ENCODE peak calls at places on chromosome 7, in eight cellular contexts. One of them, this sample, is unnamed.

GRCh38 chr7:27944626-27945025 is 204.7 kb downstream of the TAX1BP1 start:
- DNase-seq in spleen: no peak
- DNase-seq in mammary epithelial cell: no peak
- DNase-seq in psoas muscle: peak
- DNase-seq in cardiac muscle cell: no peak
- DNase-seq in endodermal cell: no peak
- DNase-seq in left ventricle myocardium inferior: no peak
- DNase-seq in HCT116: no peak
- DNase-seq in this sample: no peak

GRCh38 chr7:80508440-80508839 is 3.4 kb downstream of the GNAT3 start:
- DNase-seq in spleen: no peak
- DNase-seq in mammary epithelial cell: no peak
- DNase-seq in psoas muscle: no peak
- DNase-seq in cardiac muscle cell: peak
- DNase-seq in endodermal cell: no peak
- DNase-seq in left ventricle myocardium inferior: no peak
- DNase-seq in HCT116: no peak
- DNase-seq in this sample: no peak

GRCh38 chr7:75559355-75559986 is 67.4 kb downstream of the SPDYE5 start:
- DNase-seq in spleen: no peak
- DNase-seq in mammary epithelial cell: peak
- DNase-seq in psoas muscle: no peak
- DNase-seq in cardiac muscle cell: no peak
- DNase-seq in endodermal cell: no peak
- DNase-seq in left ventricle myocardium inferior: no peak
- DNase-seq in HCT116: no peak
- DNase-seq in this sample: no peak

GRCh38 chr7:42237891-42238531 is 1.0 kb upstream of the GLI3 start:
- DNase-seq in spleen: no peak
- DNase-seq in mammary epithelial cell: no peak
- DNase-seq in psoas muscle: peak
- DNase-seq in cardiac muscle cell: peak
- DNase-seq in endodermal cell: peak
- DNase-seq in left ventricle myocardium inferior: peak
- DNase-seq in HCT116: no peak
- DNase-seq in this sample: peak

GRCh38 chr7:85730016-85730415 is 543.2 kb upstream of the SEMA3D start:
- DNase-seq in spleen: no peak
- DNase-seq in mammary epithelial cell: no peak
- DNase-seq in psoas muscle: no peak
- DNase-seq in cardiac muscle cell: peak
- DNase-seq in endodermal cell: no peak
- DNase-seq in left ventricle myocardium inferior: no peak
- DNase-seq in HCT116: no peak
- DNase-seq in this sample: no peak

GRCh38 chr7:45067582-45067981 is 21.2 kb downstream of the NACAD start:
- DNase-seq in spleen: peak
- DNase-seq in mammary epithelial cell: no peak
- DNase-seq in psoas muscle: no peak
- DNase-seq in cardiac muscle cell: no peak
- DNase-seq in endodermal cell: no peak
- DNase-seq in left ventricle myocardium inferior: no peak
- DNase-seq in HCT116: no peak
- DNase-seq in this sample: no peak

GRCh38 chr7:149859369-149859768 is 14.4 kb upstream of the ATP6V0E2 start:
- DNase-seq in spleen: no peak
- DNase-seq in mammary epithelial cell: peak
- DNase-seq in psoas muscle: no peak
- DNase-seq in cardiac muscle cell: no peak
- DNase-seq in endodermal cell: no peak
- DNase-seq in left ventricle myocardium inferior: no peak
- DNase-seq in HCT116: no peak
- DNase-seq in this sample: no peak

GRCh38 chr7:102875700-102876192 is 37.1 kb upstream of the LRRC17 start:
- DNase-seq in spleen: no peak
- DNase-seq in mammary epithelial cell: peak
- DNase-seq in psoas muscle: no peak
- DNase-seq in cardiac muscle cell: peak
- DNase-seq in endodermal cell: peak
- DNase-seq in left ventricle myocardium inferior: no peak
- DNase-seq in HCT116: peak
- DNase-seq in this sample: peak

GRCh38 chr7:27187158-27187701 is 2.2 kb upstream of the HOXA11 start:
- DNase-seq in spleen: no peak
- DNase-seq in mammary epithelial cell: no peak
- DNase-seq in psoas muscle: no peak
- DNase-seq in cardiac muscle cell: no peak
- DNase-seq in endodermal cell: no peak
- DNase-seq in left ventricle myocardium inferior: no peak
- DNase-seq in HCT116: no peak
- DNase-seq in this sample: no peak

GRCh38 chr7:38068461-38068860 is 109.6 kb upstream of the STARD3NL start:
- DNase-seq in spleen: no peak
- DNase-seq in mammary epithelial cell: no peak
- DNase-seq in psoas muscle: no peak
- DNase-seq in cardiac muscle cell: no peak
- DNase-seq in endodermal cell: no peak
- DNase-seq in left ventricle myocardium inferior: no peak
- DNase-seq in HCT116: no peak
- DNase-seq in this sample: no peak

GRCh38 chr7:30179016-30179436 is 44.2 kb downstream of the MTURN start:
- DNase-seq in spleen: no peak
- DNase-seq in mammary epithelial cell: no peak
- DNase-seq in psoas muscle: no peak
- DNase-seq in cardiac muscle cell: no peak
- DNase-seq in endodermal cell: no peak
- DNase-seq in left ventricle myocardium inferior: no peak
- DNase-seq in HCT116: no peak
- DNase-seq in this sample: no peak

GRCh38 chr7:111312966-111313365 is 222.0 kb downstream of the LRRN3 start:
- DNase-seq in spleen: no peak
- DNase-seq in mammary epithelial cell: peak
- DNase-seq in psoas muscle: no peak
- DNase-seq in cardiac muscle cell: peak
- DNase-seq in endodermal cell: peak
- DNase-seq in left ventricle myocardium inferior: no peak
- DNase-seq in HCT116: no peak
- DNase-seq in this sample: no peak

GRCh38 chr7:158484801-158485531 is 102.7 kb downstream of the PTPRN2 start:
- DNase-seq in spleen: no peak
- DNase-seq in mammary epithelial cell: no peak
- DNase-seq in psoas muscle: no peak
- DNase-seq in cardiac muscle cell: no peak
- DNase-seq in endodermal cell: no peak
- DNase-seq in left ventricle myocardium inferior: no peak
- DNase-seq in HCT116: no peak
- DNase-seq in this sample: no peak

GRCh38 chr7:71131753-71132520 is at the start of gene GALNT17:
- DNase-seq in spleen: peak
- DNase-seq in mammary epithelial cell: peak
- DNase-seq in psoas muscle: peak
- DNase-seq in cardiac muscle cell: no peak
- DNase-seq in endodermal cell: no peak
- DNase-seq in left ventricle myocardium inferior: peak
- DNase-seq in HCT116: no peak
- DNase-seq in this sample: no peak

GRCh38 chr7:134845461-134845860 is 66.0 kb downstream of the CALD1 start:
- DNase-seq in spleen: no peak
- DNase-seq in mammary epithelial cell: peak
- DNase-seq in psoas muscle: no peak
- DNase-seq in cardiac muscle cell: no peak
- DNase-seq in endodermal cell: no peak
- DNase-seq in left ventricle myocardium inferior: no peak
- DNase-seq in HCT116: peak
- DNase-seq in this sample: peak

GRCh38 chr7:26657139-26657753 is 207.1 kb downstream of the SKAP2 start:
- DNase-seq in spleen: no peak
- DNase-seq in mammary epithelial cell: no peak
- DNase-seq in psoas muscle: no peak
- DNase-seq in cardiac muscle cell: no peak
- DNase-seq in endodermal cell: no peak
- DNase-seq in left ventricle myocardium inferior: no peak
- DNase-seq in HCT116: no peak
- DNase-seq in this sample: no peak

GRCh38 chr7:44961844-44962482 is 16.9 kb downstream of the MYO1G start:
- DNase-seq in spleen: peak
- DNase-seq in mammary epithelial cell: no peak
- DNase-seq in psoas muscle: no peak
- DNase-seq in cardiac muscle cell: no peak
- DNase-seq in endodermal cell: no peak
- DNase-seq in left ventricle myocardium inferior: no peak
- DNase-seq in HCT116: no peak
- DNase-seq in this sample: no peak

GRCh38 chr7:8362723-8363369 is 70.6 kb upstream of the NXPH1 start:
- DNase-seq in spleen: no peak
- DNase-seq in mammary epithelial cell: no peak
- DNase-seq in psoas muscle: no peak
- DNase-seq in cardiac muscle cell: no peak
- DNase-seq in endodermal cell: peak
- DNase-seq in left ventricle myocardium inferior: no peak
- DNase-seq in HCT116: no peak
- DNase-seq in this sample: no peak
- TF ChIP-seq CTCF in spleen: no peak
- TF ChIP-seq CTCF in mammary epithelial cell: no peak
- TF ChIP-seq CTCF in psoas muscle: no peak
- TF ChIP-seq CTCF in cardiac muscle cell: no peak
- TF ChIP-seq CTCF in endodermal cell: no peak
- TF ChIP-seq CTCF in left ventricle myocardium inferior: no peak
- TF ChIP-seq CTCF in HCT116: no peak
- TF ChIP-seq CTCF in this sample: no peak

GRCh38 chr7:123210986-123211385 is 11.2 kb upstream of the SLC13A1 start:
- DNase-seq in spleen: no peak
- DNase-seq in mammary epithelial cell: no peak
- DNase-seq in psoas muscle: no peak
- DNase-seq in cardiac muscle cell: peak
- DNase-seq in endodermal cell: no peak
- DNase-seq in left ventricle myocardium inferior: no peak
- DNase-seq in HCT116: no peak
- DNase-seq in this sample: no peak
- H3K27ac ChIP-seq in spleen: no peak
- H3K27ac ChIP-seq in mammary epithelial cell: no peak
- H3K27ac ChIP-seq in psoas muscle: no peak
- H3K27ac ChIP-seq in cardiac muscle cell: no peak
- H3K27ac ChIP-seq in endodermal cell: no peak
- H3K27ac ChIP-seq in left ventricle myocardium inferior: no peak
- H3K27ac ChIP-seq in HCT116: no peak
- H3K27ac ChIP-seq in this sample: no peak

DNA sequence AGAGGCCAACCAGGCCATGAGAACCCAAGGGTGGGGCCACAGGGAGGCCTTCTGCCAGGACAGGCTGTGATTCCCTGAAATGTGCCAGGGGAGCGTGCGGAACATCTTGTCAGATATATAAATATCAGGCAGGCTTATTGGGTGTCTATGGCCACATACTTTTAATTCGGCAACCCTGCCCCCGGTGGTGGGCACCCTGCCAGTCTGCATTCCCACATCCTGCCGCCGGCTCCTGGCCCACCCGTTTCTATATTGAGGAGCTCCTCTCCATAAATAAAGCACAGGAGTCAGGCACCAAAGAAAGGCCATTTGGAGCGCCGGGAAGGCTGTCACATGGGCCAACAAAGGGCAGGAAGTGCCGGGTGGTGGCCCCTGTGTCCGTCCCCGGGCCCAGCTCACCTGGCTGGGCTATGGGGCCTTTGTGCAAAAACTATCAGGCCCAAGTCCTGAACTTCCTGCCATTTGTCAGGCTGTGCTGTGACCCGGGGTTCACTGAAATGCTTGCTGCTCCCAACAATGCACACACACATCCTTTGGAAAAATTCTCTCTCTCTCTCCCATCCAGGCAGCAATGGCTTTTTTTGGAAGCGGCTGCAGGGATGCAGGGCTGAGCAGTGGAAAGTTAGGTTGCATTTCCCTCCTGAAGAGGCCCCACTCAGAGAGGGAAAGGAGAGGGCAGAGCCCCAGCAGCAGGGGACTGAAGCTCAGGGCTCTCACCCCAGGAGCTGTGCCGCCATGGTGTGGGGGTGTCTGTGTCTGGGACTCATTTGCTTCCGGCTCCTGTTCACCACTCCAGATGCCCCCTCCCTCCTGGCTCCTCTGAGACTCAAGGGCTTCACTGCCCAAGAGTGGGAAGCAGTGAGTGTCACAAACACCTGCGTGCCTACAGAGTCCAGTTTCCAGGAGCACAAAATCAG is 25.1 kb upstream of the PODXL start:
- DNase-seq in spleen: no peak
- DNase-seq in mammary epithelial cell: no peak
- DNase-seq in psoas muscle: peak
- DNase-seq in cardiac muscle cell: peak
- DNase-seq in endodermal cell: peak
- DNase-seq in left ventricle myocardium inferior: peak
- DNase-seq in HCT116: no peak
- DNase-seq in this sample: no peak
- TF ChIP-seq CTCF in spleen: no peak
- TF ChIP-seq CTCF in mammary epithelial cell: no peak
- TF ChIP-seq CTCF in psoas muscle: peak
- TF ChIP-seq CTCF in cardiac muscle cell: no peak
- TF ChIP-seq CTCF in endodermal cell: peak
- TF ChIP-seq CTCF in left ventricle myocardium inferior: peak
- TF ChIP-seq CTCF in HCT116: no peak
- TF ChIP-seq CTCF in this sample: no peak

DNA sequence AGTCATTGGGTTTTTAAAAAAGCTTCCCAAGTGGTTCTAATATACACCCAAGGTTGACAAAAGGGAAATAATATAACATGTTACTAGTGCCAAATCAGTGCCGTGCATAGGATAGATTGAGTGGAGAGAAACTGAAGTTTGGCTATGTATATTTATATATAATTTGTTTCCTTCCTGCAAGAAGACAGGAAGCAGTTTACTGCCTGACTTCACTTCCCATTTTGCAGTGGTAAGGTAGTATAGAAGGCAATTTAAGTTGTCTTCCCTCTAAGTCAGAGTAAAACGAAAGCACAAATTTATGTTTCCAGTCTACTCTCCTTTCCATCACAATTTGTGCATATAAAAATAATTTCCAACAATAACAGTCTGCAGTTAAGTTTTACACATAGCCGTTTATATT is 3.4 kb upstream of the HYCC1 start:
- DNase-seq in spleen: no peak
- DNase-seq in mammary epithelial cell: no peak
- DNase-seq in psoas muscle: no peak
- DNase-seq in cardiac muscle cell: no peak
- DNase-seq in endodermal cell: no peak
- DNase-seq in left ventricle myocardium inferior: no peak
- DNase-seq in HCT116: no peak
- DNase-seq in this sample: no peak
- H3K27ac ChIP-seq in spleen: peak
- H3K27ac ChIP-seq in mammary epithelial cell: no peak
- H3K27ac ChIP-seq in psoas muscle: no peak
- H3K27ac ChIP-seq in cardiac muscle cell: no peak
- H3K27ac ChIP-seq in endodermal cell: no peak
- H3K27ac ChIP-seq in left ventricle myocardium inferior: no peak
- H3K27ac ChIP-seq in HCT116: no peak
- H3K27ac ChIP-seq in this sample: no peak